ENCODE peak calls at places on chromosomes 2 and 18, in ten cellular contexts. One of them, this sample, is unnamed.
A peak's percentile ranks its signal among the peaks of the same experiment; 100 is the strongest.

GRCh38 chr2:17936599-17936998 is 58.1 kb downstream of the KCNS3 start:
- DNase-seq in GM13976: no peak
- DNase-seq in activated CD8-positive, alpha-beta memory T cell treated with anti-CD3 and anti-CD28 coated beads for 48 hours: no peak
- DNase-seq in HT-29: no peak
- DNase-seq in IMR-90: no peak
- DNase-seq in stimulated activated CD8-positive, alpha-beta memory T cell treated with anti-CD3 and anti-CD28 coated beads, Interleukin-4, amount 100 ng/mL, for 48 hours: no peak
- DNase-seq in tibial artery: no peak
- DNase-seq in NCI-H1092: no peak
- DNase-seq in GM03348: no peak
- DNase-seq in HFFc6: no peak
- DNase-seq in this sample: no peak

GRCh38 chr2:74399785-74400184 is 19.7 kb upstream of the DCTN1 start:
- DNase-seq in GM13976: peak; percentile 62
- DNase-seq in activated CD8-positive, alpha-beta memory T cell treated with anti-CD3 and anti-CD28 coated beads for 48 hours: no peak
- DNase-seq in HT-29: peak; percentile 23
- DNase-seq in IMR-90: peak; percentile 40
- DNase-seq in stimulated activated CD8-positive, alpha-beta memory T cell treated with anti-CD3 and anti-CD28 coated beads, Interleukin-4, amount 100 ng/mL, for 48 hours: no peak
- DNase-seq in tibial artery: no peak
- DNase-seq in NCI-H1092: no peak
- DNase-seq in GM03348: peak; percentile 54
- DNase-seq in HFFc6: no peak
- DNase-seq in this sample: peak; percentile 50

GRCh38 chr2:236075802-236076201 is 92.4 kb downstream of the GBX2 start:
- DNase-seq in GM13976: no peak
- DNase-seq in activated CD8-positive, alpha-beta memory T cell treated with anti-CD3 and anti-CD28 coated beads for 48 hours: no peak
- DNase-seq in HT-29: no peak
- DNase-seq in IMR-90: peak; percentile 22
- DNase-seq in stimulated activated CD8-positive, alpha-beta memory T cell treated with anti-CD3 and anti-CD28 coated beads, Interleukin-4, amount 100 ng/mL, for 48 hours: no peak
- DNase-seq in tibial artery: no peak
- DNase-seq in NCI-H1092: no peak
- DNase-seq in GM03348: no peak
- DNase-seq in HFFc6: no peak
- DNase-seq in this sample: no peak

GRCh38 chr18:56168049-56168781 is 470.2 kb downstream of the TXNL1 start:
- DNase-seq in GM13976: no peak
- DNase-seq in activated CD8-positive, alpha-beta memory T cell treated with anti-CD3 and anti-CD28 coated beads for 48 hours: no peak
- DNase-seq in HT-29: peak; percentile 36
- DNase-seq in IMR-90: peak; percentile 91
- DNase-seq in stimulated activated CD8-positive, alpha-beta memory T cell treated with anti-CD3 and anti-CD28 coated beads, Interleukin-4, amount 100 ng/mL, for 48 hours: no peak
- DNase-seq in tibial artery: no peak
- DNase-seq in NCI-H1092: no peak
- DNase-seq in GM03348: peak; percentile 73
- DNase-seq in HFFc6: peak; percentile 80
- DNase-seq in this sample: peak; percentile 42

GRCh38 chr2:215712850-215713230 is 277.0 kb upstream of the FN1 start:
- DNase-seq in GM13976: no peak
- DNase-seq in activated CD8-positive, alpha-beta memory T cell treated with anti-CD3 and anti-CD28 coated beads for 48 hours: no peak
- DNase-seq in HT-29: no peak
- DNase-seq in IMR-90: peak; percentile 47
- DNase-seq in stimulated activated CD8-positive, alpha-beta memory T cell treated with anti-CD3 and anti-CD28 coated beads, Interleukin-4, amount 100 ng/mL, for 48 hours: no peak
- DNase-seq in tibial artery: no peak
- DNase-seq in NCI-H1092: no peak
- DNase-seq in GM03348: no peak
- DNase-seq in HFFc6: no peak
- DNase-seq in this sample: no peak

GRCh38 chr2:167264380-167264779 is 376.1 kb downstream of the XIRP2 start:
- DNase-seq in GM13976: no peak
- DNase-seq in activated CD8-positive, alpha-beta memory T cell treated with anti-CD3 and anti-CD28 coated beads for 48 hours: no peak
- DNase-seq in HT-29: peak; percentile 59
- DNase-seq in IMR-90: no peak
- DNase-seq in stimulated activated CD8-positive, alpha-beta memory T cell treated with anti-CD3 and anti-CD28 coated beads, Interleukin-4, amount 100 ng/mL, for 48 hours: no peak
- DNase-seq in tibial artery: no peak
- DNase-seq in NCI-H1092: no peak
- DNase-seq in GM03348: no peak
- DNase-seq in HFFc6: no peak
- DNase-seq in this sample: peak; percentile 34

GRCh38 chr2:105578166-105578565 is 166.5 kb upstream of the NCK2 start:
- DNase-seq in GM13976: no peak
- DNase-seq in activated CD8-positive, alpha-beta memory T cell treated with anti-CD3 and anti-CD28 coated beads for 48 hours: no peak
- DNase-seq in HT-29: no peak
- DNase-seq in IMR-90: no peak
- DNase-seq in stimulated activated CD8-positive, alpha-beta memory T cell treated with anti-CD3 and anti-CD28 coated beads, Interleukin-4, amount 100 ng/mL, for 48 hours: no peak
- DNase-seq in tibial artery: no peak
- DNase-seq in NCI-H1092: no peak
- DNase-seq in GM03348: no peak
- DNase-seq in HFFc6: no peak
- DNase-seq in this sample: no peak

GRCh38 chr18:449374-449773 is 51.1 kb downstream of the COLEC12 start:
- DNase-seq in GM13976: no peak
- DNase-seq in activated CD8-positive, alpha-beta memory T cell treated with anti-CD3 and anti-CD28 coated beads for 48 hours: no peak
- DNase-seq in HT-29: peak; percentile 17
- DNase-seq in IMR-90: no peak
- DNase-seq in stimulated activated CD8-positive, alpha-beta memory T cell treated with anti-CD3 and anti-CD28 coated beads, Interleukin-4, amount 100 ng/mL, for 48 hours: no peak
- DNase-seq in tibial artery: no peak
- DNase-seq in NCI-H1092: no peak
- DNase-seq in GM03348: no peak
- DNase-seq in HFFc6: no peak
- DNase-seq in this sample: peak; percentile 44

GRCh38 chr2:210620456-210620855 is 64.1 kb downstream of the CPS1 start:
- DNase-seq in GM13976: no peak
- DNase-seq in activated CD8-positive, alpha-beta memory T cell treated with anti-CD3 and anti-CD28 coated beads for 48 hours: no peak
- DNase-seq in HT-29: no peak
- DNase-seq in IMR-90: no peak
- DNase-seq in stimulated activated CD8-positive, alpha-beta memory T cell treated with anti-CD3 and anti-CD28 coated beads, Interleukin-4, amount 100 ng/mL, for 48 hours: no peak
- DNase-seq in tibial artery: no peak
- DNase-seq in NCI-H1092: no peak
- DNase-seq in GM03348: peak; percentile 11
- DNase-seq in HFFc6: no peak
- DNase-seq in this sample: peak; percentile 14

GRCh38 chr2:51013060-51013746 is 18.7 kb downstream of the NRXN1 start:
- DNase-seq in GM13976: no peak
- DNase-seq in activated CD8-positive, alpha-beta memory T cell treated with anti-CD3 and anti-CD28 coated beads for 48 hours: no peak
- DNase-seq in HT-29: peak; percentile 9
- DNase-seq in IMR-90: peak; percentile 12
- DNase-seq in stimulated activated CD8-positive, alpha-beta memory T cell treated with anti-CD3 and anti-CD28 coated beads, Interleukin-4, amount 100 ng/mL, for 48 hours: no peak
- DNase-seq in tibial artery: no peak
- DNase-seq in NCI-H1092: peak; percentile 93
- DNase-seq in GM03348: no peak
- DNase-seq in HFFc6: no peak
- DNase-seq in this sample: peak; percentile 34

GRCh38 chr2:237451582-237452469 is 35.2 kb upstream of the MLPH start:
- DNase-seq in GM13976: no peak
- DNase-seq in activated CD8-positive, alpha-beta memory T cell treated with anti-CD3 and anti-CD28 coated beads for 48 hours: no peak
- DNase-seq in HT-29: no peak
- DNase-seq in IMR-90: peak; percentile 57
- DNase-seq in stimulated activated CD8-positive, alpha-beta memory T cell treated with anti-CD3 and anti-CD28 coated beads, Interleukin-4, amount 100 ng/mL, for 48 hours: peak; percentile 14
- DNase-seq in tibial artery: no peak
- DNase-seq in NCI-H1092: no peak
- DNase-seq in GM03348: no peak
- DNase-seq in HFFc6: peak; percentile 43
- DNase-seq in this sample: peak; percentile 80

GRCh38 chr2:43412121-43412753 is 183.6 kb downstream of the THADA start:
- DNase-seq in GM13976: no peak
- DNase-seq in activated CD8-positive, alpha-beta memory T cell treated with anti-CD3 and anti-CD28 coated beads for 48 hours: no peak
- DNase-seq in HT-29: no peak
- DNase-seq in IMR-90: peak; percentile 40
- DNase-seq in stimulated activated CD8-positive, alpha-beta memory T cell treated with anti-CD3 and anti-CD28 coated beads, Interleukin-4, amount 100 ng/mL, for 48 hours: no peak
- DNase-seq in tibial artery: no peak
- DNase-seq in NCI-H1092: no peak
- DNase-seq in GM03348: peak; percentile 43
- DNase-seq in HFFc6: no peak
- DNase-seq in this sample: no peak

GRCh38 chr2:195898505-195898904 is 170.1 kb downstream of the DNAH7 start:
- DNase-seq in GM13976: no peak
- DNase-seq in activated CD8-positive, alpha-beta memory T cell treated with anti-CD3 and anti-CD28 coated beads for 48 hours: no peak
- DNase-seq in HT-29: peak; percentile 79
- DNase-seq in IMR-90: peak; percentile 100
- DNase-seq in stimulated activated CD8-positive, alpha-beta memory T cell treated with anti-CD3 and anti-CD28 coated beads, Interleukin-4, amount 100 ng/mL, for 48 hours: no peak
- DNase-seq in tibial artery: no peak
- DNase-seq in NCI-H1092: peak; percentile 37
- DNase-seq in GM03348: peak; percentile 91
- DNase-seq in HFFc6: peak; percentile 98
- DNase-seq in this sample: no peak

GRCh38 chr2:147792966-147793617 is 51.7 kb upstream of the ACVR2A start:
- DNase-seq in GM13976: no peak
- DNase-seq in activated CD8-positive, alpha-beta memory T cell treated with anti-CD3 and anti-CD28 coated beads for 48 hours: no peak
- DNase-seq in HT-29: no peak
- DNase-seq in IMR-90: peak; percentile 66
- DNase-seq in stimulated activated CD8-positive, alpha-beta memory T cell treated with anti-CD3 and anti-CD28 coated beads, Interleukin-4, amount 100 ng/mL, for 48 hours: no peak
- DNase-seq in tibial artery: no peak
- DNase-seq in NCI-H1092: no peak
- DNase-seq in GM03348: peak; percentile 32
- DNase-seq in HFFc6: peak; percentile 7
- DNase-seq in this sample: no peak

GRCh38 chr18:59988098-59988706 is 88.4 kb downstream of the PMAIP1 start:
- DNase-seq in GM13976: peak; percentile 43
- DNase-seq in activated CD8-positive, alpha-beta memory T cell treated with anti-CD3 and anti-CD28 coated beads for 48 hours: no peak
- DNase-seq in HT-29: peak; percentile 30
- DNase-seq in IMR-90: peak; percentile 74
- DNase-seq in stimulated activated CD8-positive, alpha-beta memory T cell treated with anti-CD3 and anti-CD28 coated beads, Interleukin-4, amount 100 ng/mL, for 48 hours: peak; percentile 67
- DNase-seq in tibial artery: no peak
- DNase-seq in NCI-H1092: peak; percentile 32
- DNase-seq in GM03348: peak; percentile 59
- DNase-seq in HFFc6: peak; percentile 53
- DNase-seq in this sample: peak; percentile 49

GRCh38 chr2:26088038-26088643 is 54.3 kb downstream of the RAB10 start:
- DNase-seq in GM13976: peak; percentile 50
- DNase-seq in activated CD8-positive, alpha-beta memory T cell treated with anti-CD3 and anti-CD28 coated beads for 48 hours: no peak
- DNase-seq in HT-29: peak; percentile 51
- DNase-seq in IMR-90: peak; percentile 36
- DNase-seq in stimulated activated CD8-positive, alpha-beta memory T cell treated with anti-CD3 and anti-CD28 coated beads, Interleukin-4, amount 100 ng/mL, for 48 hours: no peak
- DNase-seq in tibial artery: no peak
- DNase-seq in NCI-H1092: no peak
- DNase-seq in GM03348: peak; percentile 65
- DNase-seq in HFFc6: peak; percentile 6
- DNase-seq in this sample: peak; percentile 67

GRCh38 chr2:19435815-19436214 is 77.4 kb upstream of the OSR1 start:
- DNase-seq in GM13976: no peak
- DNase-seq in activated CD8-positive, alpha-beta memory T cell treated with anti-CD3 and anti-CD28 coated beads for 48 hours: no peak
- DNase-seq in HT-29: no peak
- DNase-seq in IMR-90: no peak
- DNase-seq in stimulated activated CD8-positive, alpha-beta memory T cell treated with anti-CD3 and anti-CD28 coated beads, Interleukin-4, amount 100 ng/mL, for 48 hours: no peak
- DNase-seq in tibial artery: no peak
- DNase-seq in NCI-H1092: no peak
- DNase-seq in GM03348: peak; percentile 51
- DNase-seq in HFFc6: peak; percentile 28
- DNase-seq in this sample: no peak

GRCh38 chr2:264493-265468 is at the start of gene ACP1:
- DNase-seq in GM13976: peak; percentile 99
- DNase-seq in activated CD8-positive, alpha-beta memory T cell treated with anti-CD3 and anti-CD28 coated beads for 48 hours: peak; percentile 95
- DNase-seq in HT-29: peak; percentile 98
- DNase-seq in IMR-90: peak; percentile 93
- DNase-seq in stimulated activated CD8-positive, alpha-beta memory T cell treated with anti-CD3 and anti-CD28 coated beads, Interleukin-4, amount 100 ng/mL, for 48 hours: peak; percentile 94
- DNase-seq in tibial artery: peak; percentile 96
- DNase-seq in NCI-H1092: peak; percentile 89
- DNase-seq in GM03348: peak; percentile 99
- DNase-seq in HFFc6: peak; percentile 87
- DNase-seq in this sample: peak; percentile 99

GRCh38 chr18:55998071-55998522 is 410.1 kb upstream of the TCF4 start:
- DNase-seq in GM13976: no peak
- DNase-seq in activated CD8-positive, alpha-beta memory T cell treated with anti-CD3 and anti-CD28 coated beads for 48 hours: no peak
- DNase-seq in HT-29: no peak
- DNase-seq in IMR-90: peak; percentile 56
- DNase-seq in stimulated activated CD8-positive, alpha-beta memory T cell treated with anti-CD3 and anti-CD28 coated beads, Interleukin-4, amount 100 ng/mL, for 48 hours: no peak
- DNase-seq in tibial artery: no peak
- DNase-seq in NCI-H1092: peak; percentile 2
- DNase-seq in GM03348: peak; percentile 73
- DNase-seq in HFFc6: peak; percentile 67
- DNase-seq in this sample: peak; percentile 27

GRCh38 chr2:44131177-44131576 is 37.5 kb upstream of the PPM1B start:
- DNase-seq in GM13976: no peak
- DNase-seq in activated CD8-positive, alpha-beta memory T cell treated with anti-CD3 and anti-CD28 coated beads for 48 hours: no peak
- DNase-seq in HT-29: no peak
- DNase-seq in IMR-90: no peak
- DNase-seq in stimulated activated CD8-positive, alpha-beta memory T cell treated with anti-CD3 and anti-CD28 coated beads, Interleukin-4, amount 100 ng/mL, for 48 hours: no peak
- DNase-seq in tibial artery: no peak
- DNase-seq in NCI-H1092: no peak
- DNase-seq in GM03348: no peak
- DNase-seq in HFFc6: no peak
- DNase-seq in this sample: no peak

GRCh38 chr2:102895386-102895785 is 133.6 kb downstream of the TMEM182 start:
- DNase-seq in GM13976: no peak
- DNase-seq in activated CD8-positive, alpha-beta memory T cell treated with anti-CD3 and anti-CD28 coated beads for 48 hours: no peak
- DNase-seq in HT-29: peak; percentile 3
- DNase-seq in IMR-90: no peak
- DNase-seq in stimulated activated CD8-positive, alpha-beta memory T cell treated with anti-CD3 and anti-CD28 coated beads, Interleukin-4, amount 100 ng/mL, for 48 hours: no peak
- DNase-seq in tibial artery: no peak
- DNase-seq in NCI-H1092: no peak
- DNase-seq in GM03348: no peak
- DNase-seq in HFFc6: no peak
- DNase-seq in this sample: peak; percentile 14